ENCODE peak calls at places on chromosomes 1 and 21, in nine cellular contexts. P is T-helper 2 cell; I is NCI-H69; J is astrocyte; N is mucosa of gallbladder; Q is activated CD4-positive, alpha-beta T cell treated with anti-CD3 and anti-CD28 coated beads, Interleukin-2, amount 10 ng/mL, durations not matched to agents 7 days and 5 days; B is ACHN; R is DMS79 treated with DMSO at 0.1 percent for 48 hours; K is effector CD4-positive, alpha-beta T cell. C is an unnamed sample.
A peak's percentile ranks its signal among the peaks of the same experiment; 100 is the strongest.

GRCh38 chr1:84299536-84300260 is 1.8 kb upstream of the SAMD13 start:
- DNase-seq in P (no peak), I (peak; percentile 23), J (no peak), N (no peak), Q (no peak), B (peak; percentile 8), R (no peak), K (no peak), C (no peak)

GRCh38 chr1:52348704-52349301 is 17.2 kb downstream of the CC2D1B start:
- DNase-seq in P (no peak), I (peak; percentile 57), J (no peak), N (no peak), Q (no peak), B (peak; percentile 26), R (no peak), K (no peak), C (peak; percentile 52)

GRCh38 chr21:41254090-41254700 is 62.4 kb upstream of the FAM3B start:
- DNase-seq in P (no peak), I (no peak), J (peak; percentile 47), N (no peak), Q (no peak), B (no peak), R (no peak), K (no peak), C (no peak)

GRCh38 chr1:221105578-221105977 is 226.3 kb downstream of the HLX start:
- DNase-seq in P (no peak), I (no peak), J (no peak), N (no peak), Q (no peak), B (no peak), R (no peak), K (no peak), C (no peak)

GRCh38 chr21:29084372-29084771 is 10.9 kb upstream of the CCT8 start:
- DNase-seq in P (no peak), I (no peak), J (no peak), N (no peak), Q (no peak), B (no peak), R (no peak), K (no peak), C (no peak)

GRCh38 chr1:212062832-212063438 is 27.4 kb downstream of the DTL start:
- DNase-seq in P (no peak), I (peak; percentile 72), J (peak; percentile 12), N (no peak), Q (no peak), B (peak; percentile 65), R (peak; percentile 33), K (no peak), C (peak; percentile 55)

GRCh38 chr1:19373206-19374126 is 61.3 kb downstream of the SLC66A1 start:
- DNase-seq in P (no peak), I (no peak), J (no peak), N (no peak), Q (no peak), B (no peak), R (no peak), K (no peak), C (no peak)

GRCh38 chr1:76408303-76408702 is 333.8 kb downstream of the ST6GALNAC3 start:
- DNase-seq in P (no peak), I (no peak), J (no peak), N (no peak), Q (no peak), B (no peak), R (no peak), K (no peak), C (no peak)

GRCh38 chr1:194975913-194976312 is 1632.3 kb downstream of the KCNT2 start:
- DNase-seq in P (no peak), I (peak; percentile 49), J (peak; percentile 41), N (no peak), Q (no peak), B (peak; percentile 5), R (no peak), K (no peak), C (peak; percentile 6)

GRCh38 chr1:184075040-184076029 is 23.8 kb downstream of the TSEN15 start:
- DNase-seq in P (no peak), I (peak; percentile 81), J (peak; percentile 41), N (peak; percentile 64), Q (peak; percentile 43), B (peak; percentile 68), R (peak; percentile 2), K (no peak), C (peak; percentile 69)

GRCh38 chr1:201713093-201713810 is 115.7 kb upstream of the IPO9 start:
- DNase-seq in P (no peak), I (peak; percentile 63), J (peak; percentile 98), N (peak; percentile 96), Q (no peak), B (peak; percentile 99), R (no peak), K (no peak), C (peak; percentile 99)

GRCh38 chr1:69081671-69082070 is 486.1 kb upstream of the LRRC7 start:
- DNase-seq in P (no peak), I (no peak), J (no peak), N (no peak), Q (no peak), B (no peak), R (no peak), K (no peak), C (no peak)